ENCODE peak calls at places on chromosomes 12 and 14, in ten cellular contexts. G is choroid plexus epithelial cell; I is tibial artery; H is astrocyte of the spinal cord; T is CD4-positive, alpha-beta T cell; Q is PC-9; D is omental fat pad; B is body of pancreas; C is bronchial epithelial cell; X is NB4. W is an unnamed sample.

GRCh38 chr14:64944861-64945260 is 2.3 kb upstream of the GPX2 start:
- DNase-seq in G (no peak), I (no peak), H (no peak), T (no peak), Q (no peak), D (no peak), B (no peak), C (no peak), X (no peak), W (no peak)

GRCh38 chr12:113262710-113263109 is 41.4 kb downstream of the TPCN1 start:
- DNase-seq in G (peak), I (no peak), H (no peak), T (no peak), Q (no peak), D (no peak), B (peak), C (no peak), X (peak), W (no peak)

GRCh38 chr14:52513249-52513648 is 39.1 kb downstream of the TXNDC16 start:
- DNase-seq in G (no peak), I (no peak), H (no peak), T (no peak), Q (no peak), D (no peak), B (no peak), C (no peak), X (no peak), W (no peak)

GRCh38 chr12:55927588-55928502 is at the start of gene PYM1:
- DNase-seq in G (peak), I (peak), H (peak), T (peak), Q (peak), D (peak), B (peak), C (peak), X (peak), W (peak)

GRCh38 chr14:56731187-56731586 is 79.1 kb downstream of the OTX2 start:
- DNase-seq in G (no peak), I (no peak), H (no peak), T (no peak), Q (no peak), D (no peak), B (no peak), C (no peak), X (no peak), W (no peak)

GRCh38 chr12:85825751-85826150 is 10.5 kb downstream of the RASSF9 start:
- DNase-seq in G (no peak), I (no peak), H (peak), T (no peak), Q (no peak), D (no peak), B (no peak), C (peak), X (no peak), W (no peak)

GRCh38 chr14:88234442-88234841 is 88.6 kb downstream of the KCNK10 start:
- DNase-seq in G (no peak), I (no peak), H (no peak), T (no peak), Q (no peak), D (no peak), B (no peak), C (no peak), X (no peak), W (no peak)

GRCh38 chr14:54818201-54819133 is 84.2 kb downstream of the GCH1 start:
- DNase-seq in G (peak), I (peak), H (peak), T (no peak), Q (peak), D (no peak), B (peak), C (peak), X (no peak), W (peak)

GRCh38 chr12:127588224-127588623 is 678.7 kb upstream of the TMEM132C start:
- DNase-seq in G (peak), I (peak), H (peak), T (no peak), Q (no peak), D (no peak), B (peak), C (no peak), X (no peak), W (peak)

GRCh38 chr14:90567991-90568390 is 171.2 kb downstream of the CALM1 start:
- DNase-seq in G (no peak), I (no peak), H (no peak), T (no peak), Q (no peak), D (no peak), B (no peak), C (no peak), X (no peak), W (no peak)

GRCh38 chr12:119061208-119061796 is 80.0 kb downstream of the SRRM4 start:
- DNase-seq in G (peak), I (peak), H (peak), T (no peak), Q (peak), D (no peak), B (peak), C (peak), X (peak), W (peak)

GRCh38 chr12:121773011-121773777 is 20.3 kb downstream of the RHOF start:
- DNase-seq in G (peak), I (no peak), H (peak), T (peak), Q (peak), D (no peak), B (peak), C (peak), X (peak), W (peak)

GRCh38 chr14:70078329-70078728 is 110.4 kb downstream of the SLC8A3 start:
- DNase-seq in G (no peak), I (no peak), H (no peak), T (no peak), Q (no peak), D (no peak), B (no peak), C (no peak), X (no peak), W (no peak)

GRCh38 chr12:19419086-19419485 is 20.2 kb upstream of the AEBP2 start:
- DNase-seq in G (no peak), I (no peak), H (no peak), T (no peak), Q (no peak), D (no peak), B (no peak), C (no peak), X (no peak), W (no peak)

GRCh38 chr14:36901846-36902245 is 240.2 kb downstream of the PAX9 start:
- DNase-seq in G (peak), I (no peak), H (no peak), T (no peak), Q (no peak), D (no peak), B (no peak), C (no peak), X (no peak), W (peak)

GRCh38 chr14:33555710-33556350 is 395.0 kb downstream of the EGLN3 start:
- DNase-seq in G (no peak), I (no peak), H (peak), T (no peak), Q (no peak), D (no peak), B (no peak), C (no peak), X (no peak), W (peak)

GRCh38 chr14:23438130-23438893 is 2.9 kb upstream of the MYH7 start:
- DNase-seq in G (no peak), I (no peak), H (no peak), T (no peak), Q (no peak), D (no peak), B (no peak), C (no peak), X (no peak), W (no peak)

GRCh38 chr12:45671254-45671653 is 58.3 kb upstream of the ARID2 start:
- DNase-seq in G (peak), I (no peak), H (peak), T (no peak), Q (no peak), D (no peak), B (no peak), C (peak), X (no peak), W (no peak)

DNA sequence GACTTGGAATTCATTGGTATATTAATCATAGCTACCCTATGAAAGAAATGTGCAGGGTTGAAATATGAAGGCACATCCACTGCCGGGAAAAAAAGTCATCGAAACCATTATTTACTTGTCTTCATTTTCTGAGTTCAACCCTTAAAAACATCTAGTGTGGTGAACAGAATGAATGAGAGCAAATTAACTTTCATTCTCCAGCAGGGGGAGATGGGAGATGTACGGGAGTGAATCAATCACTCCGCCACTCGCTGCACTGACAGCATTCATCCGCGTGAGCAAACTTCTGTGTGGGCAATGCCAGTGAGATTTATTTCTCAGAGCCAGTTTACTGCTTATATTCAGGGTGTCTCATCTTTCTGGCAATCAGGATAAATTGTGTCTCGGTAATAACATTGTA is 463.5 kb upstream of the MIS18BP1 start:
- DNase-seq in G (peak), I (no peak), H (peak), T (no peak), Q (no peak), D (no peak), B (no peak), C (no peak), X (peak), W (peak)
- TF ChIP-seq CTCF in G (peak), I (no peak), H (peak), T (no peak), Q (no peak), D (no peak), B (no peak), C (peak), X (peak), W (no peak)

GRCh38 chr12:67268896-67269631 is at the start of gene CAND1:
- DNase-seq in G (peak), I (peak), H (peak), T (peak), Q (peak), D (peak), B (peak), C (peak), X (peak), W (peak)

GRCh38 chr12:67268335-67268895 is 743 bp upstream of the CAND1 start:
- DNase-seq in G (peak), I (peak), H (peak), T (peak), Q (peak), D (peak), B (peak), C (peak), X (peak), W (peak)

GRCh38 chr12:67271976-67272375 is 2.8 kb downstream of the CAND1 start:
- DNase-seq in G (peak), I (no peak), H (no peak), T (no peak), Q (no peak), D (no peak), B (no peak), C (no peak), X (no peak), W (no peak)

GRCh38 chr12:67270622-67271021 is 1.5 kb downstream of the CAND1 start:
- DNase-seq in G (no peak), I (no peak), H (no peak), T (no peak), Q (no peak), D (no peak), B (no peak), C (peak), X (no peak), W (no peak)

DNA sequence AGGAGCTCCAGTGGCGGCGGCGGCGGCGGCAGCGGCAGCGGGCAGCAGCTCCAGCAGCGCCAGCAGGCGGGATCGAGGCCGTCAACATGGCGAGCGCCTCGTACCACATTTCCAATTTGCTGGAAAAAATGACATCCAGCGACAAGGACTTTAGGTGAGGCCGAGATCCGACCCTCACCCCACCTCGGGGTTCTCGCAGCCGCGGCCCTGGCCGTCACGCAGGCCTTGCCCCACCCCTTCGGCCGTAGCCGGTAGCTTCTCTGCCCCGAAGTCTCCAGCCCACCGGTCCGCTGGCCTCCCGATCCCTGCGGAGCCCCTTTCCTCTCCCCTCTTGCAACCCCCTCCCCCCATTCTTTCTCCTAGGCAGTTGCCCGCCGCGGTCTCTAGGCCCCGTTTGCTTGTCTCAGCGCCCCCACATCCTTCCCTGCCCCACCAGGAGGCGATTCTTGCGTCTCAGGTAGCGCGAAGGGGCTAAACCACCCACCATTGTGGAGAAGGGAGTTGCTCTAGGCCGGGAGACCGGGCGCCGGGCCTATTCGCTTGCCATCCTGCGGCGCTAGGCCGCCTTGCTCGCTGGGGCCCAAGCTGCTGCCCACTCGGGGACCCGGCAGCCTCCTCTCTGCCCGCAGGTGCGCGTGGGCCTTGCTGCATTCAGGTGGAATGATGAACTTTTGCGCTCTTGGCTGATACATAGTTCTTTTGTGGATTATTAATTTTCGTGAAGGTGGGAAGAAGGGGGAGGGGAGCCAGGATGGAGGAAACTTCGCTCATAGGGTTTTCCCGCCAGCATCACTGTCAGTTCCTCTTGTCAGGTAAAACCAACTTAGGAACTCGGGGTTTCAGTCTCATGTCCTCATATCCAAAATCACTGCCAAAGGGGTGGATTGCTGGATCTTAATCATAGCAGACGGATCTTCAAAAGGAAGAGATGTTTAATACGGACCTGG is 747 bp downstream of the CAND1 start:
- DNase-seq in G (peak), I (peak), H (no peak), T (peak), Q (peak), D (no peak), B (peak), C (peak), X (peak), W (peak)
- TF ChIP-seq CTCF in G (no peak), I (no peak), H (no peak), T (peak), Q (no peak), D (no peak), B (peak), C (no peak), X (no peak), W (no peak)

DNA sequence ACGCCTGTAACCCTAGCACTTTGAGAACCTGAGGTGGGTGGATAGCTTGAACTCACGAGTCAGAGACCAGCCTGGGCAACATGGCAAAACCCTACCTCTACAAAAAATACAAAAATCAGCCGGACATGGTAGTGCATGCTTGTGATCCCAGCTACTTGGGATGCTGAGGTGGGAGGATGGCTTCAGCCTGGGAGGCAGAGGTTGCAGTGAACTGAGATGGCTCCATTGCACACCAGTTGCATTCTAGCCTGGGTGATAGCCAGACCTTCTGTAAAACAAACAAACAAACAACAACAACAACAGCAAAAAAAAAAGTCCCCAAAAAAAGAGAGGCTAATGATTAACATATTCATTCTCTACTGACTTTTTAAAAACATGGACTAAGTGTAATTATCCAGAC is 451.0 kb upstream of the RGS6 start:
- DNase-seq in G (no peak), I (no peak), H (no peak), T (no peak), Q (no peak), D (no peak), B (no peak), C (no peak), X (peak), W (no peak)
- TF ChIP-seq CTCF in G (no peak), I (no peak), H (no peak), T (no peak), Q (no peak), D (no peak), B (no peak), C (no peak), X (no peak), W (no peak)

GRCh38 chr14:93804654-93805053 is 16.4 kb upstream of the PRIMA1 start:
- DNase-seq in G (no peak), I (no peak), H (no peak), T (no peak), Q (no peak), D (no peak), B (no peak), C (no peak), X (no peak), W (no peak)
- TF ChIP-seq CTCF in G (no peak), I (no peak), H (no peak), T (no peak), Q (no peak), D (no peak), B (no peak), C (peak), X (peak), W (no peak)

GRCh38 chr12:2273751-2274150 is 221.0 kb downstream of the CACNA1C start:
- DNase-seq in G (no peak), I (no peak), H (no peak), T (no peak), Q (no peak), D (no peak), B (no peak), C (no peak), X (no peak), W (no peak)
- TF ChIP-seq CTCF in G (no peak), I (no peak), H (no peak), T (no peak), Q (no peak), D (no peak), B (no peak), C (no peak), X (no peak), W (no peak)

GRCh38 chr12:130014485-130014807 is 110.6 kb upstream of the TMEM132D start:
- DNase-seq in G (no peak), I (no peak), H (no peak), T (no peak), Q (no peak), D (no peak), B (no peak), C (peak), X (peak), W (peak)
- TF ChIP-seq CTCF in G (no peak), I (no peak), H (no peak), T (no peak), Q (no peak), D (no peak), B (no peak), C (no peak), X (peak), W (no peak)